ENCODE peak calls at places on chromosomes 12 and 14, in five cellular contexts. One of them, this sample, is unnamed.

GRCh38 chr12:83827860-83828259 is 1084.7 kb downstream of the SLC6A15 start:
- DNase-seq in NB4: peak; percentile 34
- DNase-seq in thoracic aorta: no peak
- DNase-seq in iPS-NIHi11: peak; percentile 6
- DNase-seq in hypothalamus: no peak
- DNase-seq in this sample: no peak

GRCh38 chr12:6312529-6313325 is 2.2 kb downstream of the PLEKHG6 start:
- DNase-seq in iPS-NIHi11: peak; percentile 78
- DNase-seq in thoracic aorta: no peak
- DNase-seq in hypothalamus: no peak
- DNase-seq in NB4: no peak
- DNase-seq in this sample: no peak

GRCh38 chr14:22646570-22647254 is 2.6 kb upstream of the OR6J1 start:
- DNase-seq in iPS-NIHi11: no peak
- DNase-seq in thoracic aorta: no peak
- DNase-seq in NB4: peak; percentile 71
- DNase-seq in hypothalamus: no peak
- DNase-seq in this sample: no peak

GRCh38 chr14:60721331-60722162 is 2.6 kb downstream of the SIX4 start:
- DNase-seq in NB4: peak; percentile 61
- DNase-seq in thoracic aorta: peak; percentile 31
- DNase-seq in hypothalamus: no peak
- DNase-seq in iPS-NIHi11: peak; percentile 55
- DNase-seq in this sample: peak; percentile 42

GRCh38 chr14:56703947-56704346 is 106.3 kb downstream of the OTX2 start:
- DNase-seq in hypothalamus: no peak
- DNase-seq in thoracic aorta: no peak
- DNase-seq in NB4: no peak
- DNase-seq in iPS-NIHi11: peak; percentile 39
- DNase-seq in this sample: no peak

GRCh38 chr14:103863245-103863644 is 15.9 kb upstream of the PPP1R13B start:
- DNase-seq in hypothalamus: no peak
- DNase-seq in iPS-NIHi11: no peak
- DNase-seq in thoracic aorta: no peak
- DNase-seq in NB4: no peak
- DNase-seq in this sample: no peak

GRCh38 chr14:103867523-103867953 is 20.2 kb upstream of the PPP1R13B start:
- DNase-seq in iPS-NIHi11: peak; percentile 71
- DNase-seq in thoracic aorta: no peak
- DNase-seq in NB4: no peak
- DNase-seq in hypothalamus: no peak
- DNase-seq in this sample: no peak

GRCh38 chr12:16358896-16359295 is 11.5 kb downstream of the MGST1 start:
- DNase-seq in NB4: no peak
- DNase-seq in thoracic aorta: no peak
- DNase-seq in iPS-NIHi11: no peak
- DNase-seq in hypothalamus: no peak
- DNase-seq in this sample: no peak

GRCh38 chr12:75482636-75483035 is 2.1 kb downstream of the GLIPR1 start:
- DNase-seq in thoracic aorta: no peak
- DNase-seq in iPS-NIHi11: no peak
- DNase-seq in hypothalamus: no peak
- DNase-seq in NB4: peak; percentile 75
- DNase-seq in this sample: no peak

GRCh38 chr12:121001060-121001459 is 15.2 kb downstream of the C12orf43 start:
- DNase-seq in NB4: no peak
- DNase-seq in iPS-NIHi11: no peak
- DNase-seq in hypothalamus: no peak
- DNase-seq in thoracic aorta: no peak
- DNase-seq in this sample: no peak

GRCh38 chr14:105050551-105050897 is 14.7 kb downstream of the GPR132 start:
- DNase-seq in NB4: no peak
- DNase-seq in hypothalamus: no peak
- DNase-seq in thoracic aorta: no peak
- DNase-seq in iPS-NIHi11: peak; percentile 61
- DNase-seq in this sample: no peak

GRCh38 chr14:72726444-72726843 is 167.5 kb downstream of the DPF3 start:
- DNase-seq in iPS-NIHi11: no peak
- DNase-seq in thoracic aorta: no peak
- DNase-seq in hypothalamus: no peak
- DNase-seq in NB4: no peak
- DNase-seq in this sample: no peak

GRCh38 chr14:80584638-80585505 is 356.7 kb downstream of the CEP128 start:
- DNase-seq in thoracic aorta: no peak
- DNase-seq in hypothalamus: no peak
- DNase-seq in NB4: no peak
- DNase-seq in iPS-NIHi11: no peak
- DNase-seq in this sample: no peak

GRCh38 chr14:93008381-93008780 is 85.4 kb downstream of the CHGA start:
- DNase-seq in iPS-NIHi11: no peak
- DNase-seq in NB4: no peak
- DNase-seq in hypothalamus: no peak
- DNase-seq in thoracic aorta: no peak
- DNase-seq in this sample: no peak

GRCh38 chr12:57164966-57165365 is 17.5 kb upstream of the LRP1-AS start:
- DNase-seq in thoracic aorta: no peak
- DNase-seq in NB4: no peak
- DNase-seq in iPS-NIHi11: no peak
- DNase-seq in hypothalamus: no peak
- DNase-seq in this sample: no peak

GRCh38 chr12:55874465-55874864 is 31.7 kb upstream of the MMP19 start:
- DNase-seq in hypothalamus: no peak
- DNase-seq in NB4: no peak
- DNase-seq in iPS-NIHi11: no peak
- DNase-seq in thoracic aorta: no peak
- DNase-seq in this sample: no peak

GRCh38 chr12:1932264-1932777 is 13.9 kb upstream of the CACNA2D4 start:
- DNase-seq in thoracic aorta: no peak
- DNase-seq in hypothalamus: no peak
- DNase-seq in NB4: peak; percentile 49
- DNase-seq in iPS-NIHi11: no peak
- DNase-seq in this sample: no peak

GRCh38 chr12:88944403-88944802 is 364.1 kb upstream of the KITLG start:
- DNase-seq in iPS-NIHi11: no peak
- DNase-seq in NB4: peak; percentile 72
- DNase-seq in hypothalamus: no peak
- DNase-seq in thoracic aorta: no peak
- DNase-seq in this sample: no peak

GRCh38 chr14:94115068-94115591 is 4.6 kb downstream of the IFI27 start:
- DNase-seq in iPS-NIHi11: no peak
- DNase-seq in thoracic aorta: no peak
- DNase-seq in NB4: no peak
- DNase-seq in hypothalamus: no peak
- DNase-seq in this sample: peak; percentile 10

GRCh38 chr12:22275847-22276246 is 58.7 kb downstream of the ST8SIA1 start:
- DNase-seq in iPS-NIHi11: no peak
- DNase-seq in thoracic aorta: peak; percentile 87
- DNase-seq in NB4: no peak
- DNase-seq in hypothalamus: no peak
- DNase-seq in this sample: peak; percentile 76

GRCh38 chr14:89245802-89246201 is 171.2 kb downstream of the FOXN3 start:
- DNase-seq in iPS-NIHi11: no peak
- DNase-seq in NB4: no peak
- DNase-seq in thoracic aorta: no peak
- DNase-seq in hypothalamus: no peak
- DNase-seq in this sample: no peak

GRCh38 chr12:116384629-116385485 is 107.4 kb upstream of the MED13L start:
- DNase-seq in NB4: peak; percentile 89
- DNase-seq in hypothalamus: no peak
- DNase-seq in thoracic aorta: no peak
- DNase-seq in iPS-NIHi11: peak; percentile 57
- DNase-seq in this sample: no peak

GRCh38 chr12:120055639-120056038 is 60.9 kb downstream of the RAB35 start:
- DNase-seq in iPS-NIHi11: no peak
- DNase-seq in NB4: no peak
- DNase-seq in hypothalamus: no peak
- DNase-seq in thoracic aorta: no peak
- DNase-seq in this sample: no peak

GRCh38 chr14:22888662-22889061 is 5.6 kb downstream of the REM2 start:
- DNase-seq in iPS-NIHi11: no peak
- DNase-seq in thoracic aorta: no peak
- DNase-seq in NB4: no peak
- DNase-seq in hypothalamus: no peak
- DNase-seq in this sample: no peak

GRCh38 chr14:79661762-79662161 is 549.5 kb downstream of the DIO2 start:
- DNase-seq in thoracic aorta: no peak
- DNase-seq in NB4: no peak
- DNase-seq in hypothalamus: no peak
- DNase-seq in iPS-NIHi11: no peak
- DNase-seq in this sample: no peak

GRCh38 chr14:95064256-95064655 is 93.1 kb downstream of the DICER1 start:
- DNase-seq in hypothalamus: no peak
- DNase-seq in thoracic aorta: no peak
- DNase-seq in iPS-NIHi11: no peak
- DNase-seq in NB4: no peak
- DNase-seq in this sample: no peak

GRCh38 chr14:37246427-37246829 is 48.7 kb downstream of the MIPOL1 start:
- DNase-seq in thoracic aorta: no peak
- DNase-seq in NB4: peak; percentile 52
- DNase-seq in iPS-NIHi11: peak; percentile 38
- DNase-seq in hypothalamus: no peak
- DNase-seq in this sample: no peak

GRCh38 chr12:109910969-109911348 is 10.9 kb downstream of the TCHP start:
- DNase-seq in NB4: peak; percentile 71
- DNase-seq in iPS-NIHi11: peak; percentile 97
- DNase-seq in thoracic aorta: no peak
- DNase-seq in hypothalamus: no peak
- DNase-seq in this sample: no peak

GRCh38 chr12:91316161-91316759 is 133.6 kb upstream of the DCN start:
- DNase-seq in hypothalamus: no peak
- DNase-seq in thoracic aorta: no peak
- DNase-seq in NB4: no peak
- DNase-seq in iPS-NIHi11: no peak
- DNase-seq in this sample: no peak

GRCh38 chr14:22570132-22570949 is 18.7 kb downstream of the DAD1 start:
- DNase-seq in hypothalamus: no peak
- DNase-seq in iPS-NIHi11: peak; percentile 77
- DNase-seq in NB4: peak; percentile 96
- DNase-seq in thoracic aorta: no peak
- DNase-seq in this sample: peak; percentile 75

GRCh38 chr14:21978184-21978998 is 304.8 kb upstream of the OR4E1 start:
- DNase-seq in thoracic aorta: no peak
- DNase-seq in hypothalamus: no peak
- DNase-seq in NB4: peak; percentile 51
- DNase-seq in iPS-NIHi11: peak; percentile 78
- DNase-seq in this sample: no peak

GRCh38 chr14:89356496-89356895 is 60.5 kb downstream of the FOXN3 start:
- DNase-seq in iPS-NIHi11: no peak
- DNase-seq in hypothalamus: no peak
- DNase-seq in thoracic aorta: no peak
- DNase-seq in NB4: no peak
- DNase-seq in this sample: no peak

GRCh38 chr14:56116128-56116900 is 1.9 kb upstream of the PELI2 start:
- DNase-seq in iPS-NIHi11: no peak
- DNase-seq in thoracic aorta: no peak
- DNase-seq in hypothalamus: no peak
- DNase-seq in NB4: no peak
- DNase-seq in this sample: no peak

GRCh38 chr12:122097641-122098364 is 19.2 kb downstream of the MLXIP start:
- DNase-seq in NB4: no peak
- DNase-seq in iPS-NIHi11: no peak
- DNase-seq in hypothalamus: no peak
- DNase-seq in thoracic aorta: no peak
- DNase-seq in this sample: no peak

GRCh38 chr12:64560395-64561301 is 49.6 kb upstream of the RASSF3 start:
- DNase-seq in NB4: peak; percentile 81
- DNase-seq in hypothalamus: no peak
- DNase-seq in thoracic aorta: no peak
- DNase-seq in iPS-NIHi11: peak; percentile 43
- DNase-seq in this sample: no peak

GRCh38 chr14:96187216-96188050 is 17.2 kb upstream of the BDKRB2 start:
- DNase-seq in iPS-NIHi11: no peak
- DNase-seq in hypothalamus: no peak
- DNase-seq in thoracic aorta: no peak
- DNase-seq in NB4: no peak
- DNase-seq in this sample: no peak

GRCh38 chr12:53676715-53677611 is 1.1 kb upstream of the ATP5MC2 start:
- DNase-seq in NB4: no peak
- DNase-seq in thoracic aorta: no peak
- DNase-seq in iPS-NIHi11: peak; percentile 51
- DNase-seq in hypothalamus: no peak
- DNase-seq in this sample: no peak

GRCh38 chr14:59276235-59276634 is 87.8 kb downstream of the DAAM1 start:
- DNase-seq in hypothalamus: no peak
- DNase-seq in NB4: no peak
- DNase-seq in thoracic aorta: no peak
- DNase-seq in iPS-NIHi11: no peak
- DNase-seq in this sample: no peak

GRCh38 chr14:102019141-102019540 is 54.8 kb downstream of the DYNC1H1 start:
- DNase-seq in iPS-NIHi11: no peak
- DNase-seq in hypothalamus: no peak
- DNase-seq in NB4: no peak
- DNase-seq in thoracic aorta: no peak
- DNase-seq in this sample: no peak

This sample was measured in omental fat pad.